ENCODE peak calls at places on chromosomes 4 and X, in seven cellular contexts. Y, I, D, T, U, G and O are unnamed samples.

GRCh38 chrX:136766785-136767103 is 14.0 kb downstream of the ARHGEF6 start:
- DNase-seq in U (no peak), D (no peak), I (no peak), T (no peak), Y (no peak), G (no peak), O (no peak)

GRCh38 chrX:69319376-69319775 is 154.1 kb upstream of the PJA1 start:
- DNase-seq in G (no peak), U (peak; percentile 3), Y (no peak), I (no peak), D (peak; percentile 57), T (peak; percentile 42), O (peak; percentile 65)

GRCh38 chr4:22077571-22077970 is 129.0 kb upstream of the KCNIP4 start:
- DNase-seq in U (no peak), I (no peak), D (no peak), T (no peak), G (peak; percentile 37), Y (no peak), O (no peak)

GRCh38 chrX:57119416-57119815 is 1.9 kb downstream of the SPIN2B start:
- DNase-seq in D (no peak), I (no peak), U (no peak), Y (no peak), G (no peak), T (no peak), O (no peak)

GRCh38 chr4:8214091-8214490 is 15.0 kb downstream of the SH3TC1 start:
- DNase-seq in Y (no peak), T (no peak), D (no peak), G (no peak), I (no peak), U (no peak), O (no peak)

GRCh38 chr4:176817222-176817621 is 24.5 kb upstream of the VEGFC start:
- DNase-seq in Y (no peak), G (no peak), D (no peak), T (no peak), I (peak; percentile 33), U (peak; percentile 20), O (no peak)

GRCh38 chrX:19625612-19626011 is 110.3 kb upstream of the MAP3K15 start:
- DNase-seq in U (no peak), T (no peak), D (no peak), G (peak; percentile 81), I (no peak), Y (peak; percentile 32), O (peak; percentile 55)

GRCh38 chr4:119746951-119747350 is 118.3 kb upstream of the PDE5A start:
- DNase-seq in U (no peak), G (no peak), Y (no peak), T (no peak), D (no peak), I (no peak), O (no peak)

GRCh38 chrX:133415276-133416105 is at the start of gene GPC4:
- DNase-seq in U (peak; percentile 15), G (peak; percentile 76), T (peak; percentile 90), D (peak; percentile 81), Y (peak; percentile 15), I (peak; percentile 48), O (no peak)

GRCh38 chrX:12767856-12768255 is 23.4 kb upstream of the PRPS2 start:
- DNase-seq in Y (no peak), T (no peak), I (no peak), G (no peak), D (no peak), U (no peak), O (no peak)

GRCh38 chr4:112766422-112766821 is 129.5 kb downstream of the LARP7 start:
- DNase-seq in Y (peak; percentile 23), T (peak; percentile 77), D (no peak), G (peak; percentile 27), U (peak; percentile 47), I (peak; percentile 27), O (peak; percentile 23)

GRCh38 chr4:78768447-78769177 is 7.5 kb upstream of the BMP2K start:
- DNase-seq in I (no peak), Y (peak; percentile 3), D (no peak), G (peak; percentile 54), T (no peak), U (no peak), O (peak; percentile 76)

GRCh38 chr4:71009796-71010588 is 16.5 kb downstream of the DCK start:
- DNase-seq in T (no peak), U (peak; percentile 57), Y (peak; percentile 26), D (no peak), I (peak; percentile 58), G (peak; percentile 66), O (peak; percentile 54)

GRCh38 chrX:69152398-69152797 is 12.9 kb downstream of the PJA1 start:
- DNase-seq in I (no peak), D (peak; percentile 43), U (no peak), G (peak; percentile 87), T (peak; percentile 38), Y (peak; percentile 33), O (peak; percentile 43)

GRCh38 chrX:68894513-68895338 is 65.9 kb downstream of the EFNB1 start:
- DNase-seq in T (peak; percentile 64), I (no peak), U (no peak), G (peak; percentile 4), Y (no peak), D (no peak), O (peak; percentile 62)

GRCh38 chrX:16101581-16101980 is 21.8 kb upstream of the GRPR start:
- DNase-seq in Y (no peak), T (no peak), I (no peak), D (no peak), U (no peak), G (no peak), O (no peak)

GRCh38 chrX:115958687-115959359 is 211.7 kb upstream of the AGTR2 start:
- DNase-seq in T (no peak), Y (no peak), U (peak; percentile 8), D (no peak), I (peak; percentile 34), G (peak; percentile 64), O (peak; percentile 28)

GRCh38 chr4:78039678-78040077 is 17.4 kb upstream of the FRAS1 start:
- DNase-seq in T (no peak), D (no peak), G (no peak), I (no peak), Y (no peak), U (no peak), O (no peak)

GRCh38 chr4:2433609-2434350 is 15.0 kb downstream of the CFAP99 start:
- DNase-seq in T (peak; percentile 56), I (no peak), U (no peak), D (peak; percentile 68), Y (no peak), G (no peak), O (no peak)

GRCh38 chr4:185592845-185593488 is 57.7 kb upstream of the PDLIM3 start:
- DNase-seq in I (peak; percentile 76), D (no peak), G (no peak), T (no peak), Y (peak; percentile 7), U (no peak), O (no peak)
- TF ChIP-seq CTCF in I (peak; percentile 52), D (no peak), G (no peak), T (peak; percentile 30), Y (no peak), U (no peak), O (no peak)

DNA sequence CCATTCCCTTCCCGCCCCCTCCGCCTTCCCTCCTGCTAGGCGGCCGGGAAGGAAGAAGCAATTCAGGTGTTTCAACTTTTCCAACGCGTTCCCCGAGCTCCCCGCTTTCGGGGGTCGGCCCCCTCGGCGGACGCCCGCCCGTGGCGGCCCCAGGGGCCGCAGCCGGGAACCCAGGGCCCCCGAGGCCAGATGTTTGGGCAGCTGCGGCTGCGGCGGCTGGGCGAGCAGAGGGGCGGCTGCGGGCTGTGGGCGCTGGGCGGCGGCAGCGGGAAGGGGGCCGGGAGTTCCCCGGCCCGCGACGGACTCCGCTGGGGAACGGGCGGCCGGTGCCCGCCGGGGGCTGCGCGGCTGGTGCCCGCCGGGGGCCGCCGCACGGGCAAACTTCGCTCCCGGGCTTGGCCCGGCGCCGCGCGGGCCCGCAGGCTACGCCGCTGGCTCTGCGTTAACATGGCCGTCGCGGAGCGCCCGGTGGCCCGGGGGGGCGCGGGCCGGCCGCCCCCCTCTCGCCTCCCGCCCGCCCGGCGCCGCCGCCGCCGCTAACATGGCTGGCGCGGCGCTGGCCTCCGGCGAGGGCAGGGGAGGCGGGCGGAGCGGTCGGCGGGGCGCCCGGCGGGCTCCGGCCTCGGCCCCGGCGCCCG is 510 bp downstream of the HMGB3 start:
- DNase-seq in D (no peak), Y (no peak), I (peak; percentile 10), U (no peak), G (no peak), T (no peak), O (no peak)
- TF ChIP-seq CTCF in D (no peak), Y (no peak), I (no peak), U (no peak), G (no peak), T (no peak), O (no peak)

GRCh38 chr4:139797287-139797686 is 131.7 kb downstream of the MGST2 start:
- DNase-seq in D (no peak), G (no peak), U (no peak), T (no peak), I (no peak), Y (no peak), O (no peak)

GRCh38 chr4:139795915-139796314 is 130.3 kb downstream of the MGST2 start:
- DNase-seq in Y (no peak), T (no peak), G (no peak), U (no peak), I (no peak), D (no peak), O (no peak)

GRCh38 chr4:139795476-139795875 is 129.9 kb downstream of the MGST2 start:
- DNase-seq in I (no peak), Y (no peak), D (no peak), U (no peak), G (no peak), T (no peak), O (no peak)

GRCh38 chr4:139798456-139798855 is 132.8 kb downstream of the MGST2 start:
- DNase-seq in U (no peak), D (no peak), Y (no peak), T (no peak), I (peak; percentile 20), G (no peak), O (peak; percentile 72)

DNA sequence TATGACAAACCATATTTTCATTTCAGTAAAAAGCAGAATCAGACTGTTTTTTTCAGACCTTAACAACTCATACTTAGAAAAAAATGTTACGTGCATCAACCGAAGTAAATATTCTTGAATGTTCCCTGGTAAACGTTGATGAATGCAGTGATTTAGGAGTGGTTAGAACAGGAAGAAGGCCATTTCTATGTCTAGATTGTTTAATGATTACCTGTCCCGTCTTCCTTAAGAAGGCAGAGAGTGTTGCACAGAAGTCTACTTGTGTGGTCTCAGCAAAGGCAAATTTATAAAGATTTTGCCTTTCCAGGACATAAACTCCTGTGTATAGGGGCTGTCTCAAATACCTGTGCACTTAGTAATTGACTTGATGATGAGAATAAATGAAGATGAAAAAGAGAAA is 134.5 kb downstream of the MGST2 start:
- DNase-seq in U (no peak), I (no peak), G (no peak), D (no peak), Y (peak; percentile 4), T (no peak), O (no peak)
- TF ChIP-seq CTCF in U (no peak), I (no peak), G (no peak), D (no peak), Y (no peak), T (no peak), O (no peak)

DNA sequence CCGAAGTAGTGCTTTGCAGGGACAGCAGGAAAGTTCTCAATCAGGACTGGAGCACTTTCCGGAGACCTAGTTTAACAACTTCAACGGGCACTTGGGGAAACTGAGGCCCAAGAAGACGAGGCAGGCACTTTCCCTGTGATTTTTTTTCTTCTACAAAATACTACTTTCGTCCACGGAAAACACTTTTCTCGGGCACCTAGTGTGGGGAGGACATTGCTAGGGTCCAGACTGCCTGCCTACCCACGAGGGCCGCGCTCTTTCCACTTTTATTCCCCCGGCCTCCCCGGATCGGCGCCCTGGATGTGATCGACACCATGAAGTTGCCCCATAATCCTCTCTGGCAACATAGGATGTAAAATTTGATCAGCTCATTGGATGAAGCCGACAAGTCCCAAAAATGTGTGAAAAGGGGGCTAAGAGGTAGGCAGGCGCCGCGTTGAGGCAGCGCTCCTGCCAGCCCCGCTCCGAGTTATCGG is 125.5 kb upstream of the CXorf66 start:
- DNase-seq in D (no peak), Y (no peak), U (no peak), T (peak; percentile 57), I (no peak), G (no peak), O (no peak)
- TF ChIP-seq CTCF in D (no peak), Y (no peak), U (no peak), T (no peak), I (no peak), G (no peak), O (no peak)